ENCODE peak calls at places on chromosomes 6 and 20, in five cellular contexts. H is left ventricle myocardium inferior, D is PC-3, F is kidney, Q is A549. C is an unnamed sample.

GRCh38 chr20:58883243-58883691 is 30.8 kb downstream of the GNAS start:
- DNase-seq in F (no peak), Q (no peak), D (no peak), H (no peak), C (no peak)

GRCh38 chr6:34145161-34146020 is 496 bp downstream of the GRM4 start:
- DNase-seq in H (no peak), D (peak), Q (no peak), F (peak), C (peak)

GRCh38 chr6:5850848-5851255 is 155.9 kb downstream of the NRN1 start:
- DNase-seq in H (no peak), D (no peak), Q (no peak), F (no peak), C (peak)

GRCh38 chr20:24572862-24573261 is 103.4 kb downstream of the SYNDIG1 start:
- DNase-seq in F (no peak), Q (no peak), H (no peak), D (no peak), C (no peak)

GRCh38 chr6:41805830-41806774 is 18.6 kb downstream of the TOMM6 start:
- DNase-seq in F (peak), H (no peak), D (no peak), Q (no peak), C (no peak)

GRCh38 chr6:90508753-90509152 is 78.1 kb downstream of the MAP3K7 start:
- DNase-seq in H (no peak), D (no peak), F (no peak), Q (no peak), C (no peak)

GRCh38 chr6:145699462-145699861 is 35.9 kb downstream of the EPM2A start:
- DNase-seq in H (no peak), Q (no peak), F (no peak), D (peak), C (peak)

GRCh38 chr6:7035837-7036249 is 71.9 kb upstream of the RREB1 start:
- DNase-seq in F (no peak), Q (no peak), D (no peak), H (no peak), C (no peak)

GRCh38 chr6:142297605-142297995 is 4.2 kb upstream of the ADGRG6 start:
- DNase-seq in Q (no peak), F (no peak), H (no peak), D (no peak), C (no peak)

GRCh38 chr6:168892031-168892430 is 361.6 kb downstream of the THBS2 start:
- DNase-seq in D (peak), Q (no peak), H (no peak), F (peak), C (no peak)

GRCh38 chr6:38955876-38956275 is 92.7 kb upstream of the GLP1R start:
- DNase-seq in F (no peak), Q (no peak), H (peak), D (no peak), C (no peak)

GRCh38 chr20:50322703-50323131 is 132.1 kb downstream of the CEBPB start:
- DNase-seq in F (no peak), H (no peak), Q (no peak), D (no peak), C (no peak)

GRCh38 chr20:61885759-61886715 is 179.6 kb downstream of the TAF4 start:
- DNase-seq in H (no peak), F (peak), Q (no peak), D (no peak), C (no peak)

GRCh38 chr6:64013061-64013410 is 377.4 kb downstream of the PHF3 start:
- DNase-seq in D (no peak), H (no peak), Q (no peak), F (no peak), C (no peak)

GRCh38 chr6:151763938-151764680 is 43.4 kb upstream of the ESR1 start:
- DNase-seq in F (peak), Q (peak), H (peak), D (peak), C (peak)

GRCh38 chr20:33119725-33120720 is 40.6 kb downstream of the BPIFB4 start:
- DNase-seq in Q (no peak), H (no peak), D (peak), F (no peak), C (peak)

GRCh38 chr20:51327251-51327841 is 215.2 kb downstream of the NFATC2 start:
- DNase-seq in Q (no peak), F (no peak), D (peak), H (no peak), C (no peak)

GRCh38 chr6:52635049-52635577 is 35.8 kb upstream of the TMEM14A start:
- DNase-seq in D (no peak), F (no peak), H (no peak), Q (no peak), C (no peak)

GRCh38 chr6:48933136-48933535 is 529.9 kb downstream of the MMUT start:
- DNase-seq in F (no peak), D (peak), Q (no peak), H (no peak), C (no peak)

GRCh38 chr20:48451401-48451800 is 376.4 kb downstream of the PREX1 start:
- DNase-seq in Q (no peak), D (no peak), H (no peak), F (no peak), C (no peak)

GRCh38 chr20:47876348-47877056 is 91.2 kb upstream of the SULF2 start:
- DNase-seq in D (no peak), F (no peak), H (no peak), Q (no peak), C (no peak)

GRCh38 chr6:82525775-82526515 is 162.3 kb downstream of the TPBG start:
- DNase-seq in Q (no peak), H (no peak), F (no peak), D (no peak), C (no peak)

GRCh38 chr6:16337280-16337975 is 99.0 kb downstream of the GMPR start:
- DNase-seq in Q (no peak), F (peak), H (peak), D (no peak), C (no peak)

GRCh38 chr6:132805548-132805947 is 7.1 kb upstream of the SLC18B1 start:
- DNase-seq in D (no peak), H (no peak), F (no peak), Q (no peak), C (no peak)

GRCh38 chr6:158706369-158706982 is 56.6 kb downstream of the SYTL3 start:
- DNase-seq in Q (peak), D (peak), H (peak), F (no peak), C (peak)

GRCh38 chr6:46927066-46927465 is 5.3 kb upstream of the ADGRF5 start:
- DNase-seq in D (peak), H (no peak), Q (no peak), F (no peak), C (no peak)

GRCh38 chr20:45095753-45096371 is 5.1 kb downstream of the KCNS1 start:
- DNase-seq in D (peak), H (no peak), Q (peak), F (no peak), C (peak)

GRCh38 chr6:93423542-93423941 is 4.2 kb upstream of the EPHA7 start:
- DNase-seq in D (peak), F (no peak), Q (no peak), H (peak), C (no peak)
- TF ChIP-seq CTCF in D (peak), F (peak), Q (peak), H (peak), C (peak)

GRCh38 chr6:43277643-43278523 is 20.2 kb upstream of the SLC22A7 start:
- DNase-seq in H (no peak), F (no peak), Q (no peak), D (no peak), C (no peak)

GRCh38 chr6:43275782-43276179 is 22.3 kb upstream of the SLC22A7 start:
- DNase-seq in H (no peak), Q (no peak), D (no peak), F (no peak), C (no peak)

GRCh38 chr6:43277083-43277642 is 20.9 kb upstream of the SLC22A7 start:
- DNase-seq in H (no peak), D (no peak), Q (no peak), F (no peak), C (no peak)

GRCh38 chr6:43274916-43275597 is 23.0 kb upstream of the SLC22A7 start:
- DNase-seq in H (no peak), D (no peak), Q (no peak), F (no peak), C (no peak)

GRCh38 chr6:43276180-43277082 is 21.6 kb upstream of the SLC22A7 start:
- DNase-seq in D (no peak), Q (no peak), H (no peak), F (no peak), C (no peak)
- H3K27ac ChIP-seq in D (no peak), Q (peak), H (no peak), F (peak), C (no peak)

DNA sequence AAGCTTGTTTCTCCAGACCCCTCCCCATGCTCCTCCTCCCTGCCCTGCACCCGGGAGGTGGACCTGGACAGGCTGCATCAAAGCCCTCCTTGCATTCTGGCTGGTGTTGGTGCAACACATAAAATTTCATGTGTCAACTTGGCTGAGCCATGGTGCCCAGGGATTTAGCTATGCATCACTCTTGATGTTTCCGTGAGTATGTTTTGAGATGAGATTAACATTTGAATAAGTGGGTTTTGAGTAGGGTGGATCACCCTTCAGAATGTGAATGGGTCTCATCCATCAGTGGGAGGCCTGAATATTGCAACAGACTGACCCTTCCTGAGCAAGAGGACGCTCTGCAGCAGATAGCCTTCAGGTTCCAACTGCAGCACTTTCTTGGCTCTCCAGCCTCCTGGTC is 4.4 kb upstream of the OCSTAMP start:
- DNase-seq in H (no peak), F (no peak), Q (no peak), D (no peak), C (no peak)
- TF ChIP-seq CTCF in H (no peak), F (no peak), Q (no peak), D (no peak), C (no peak)

DNA sequence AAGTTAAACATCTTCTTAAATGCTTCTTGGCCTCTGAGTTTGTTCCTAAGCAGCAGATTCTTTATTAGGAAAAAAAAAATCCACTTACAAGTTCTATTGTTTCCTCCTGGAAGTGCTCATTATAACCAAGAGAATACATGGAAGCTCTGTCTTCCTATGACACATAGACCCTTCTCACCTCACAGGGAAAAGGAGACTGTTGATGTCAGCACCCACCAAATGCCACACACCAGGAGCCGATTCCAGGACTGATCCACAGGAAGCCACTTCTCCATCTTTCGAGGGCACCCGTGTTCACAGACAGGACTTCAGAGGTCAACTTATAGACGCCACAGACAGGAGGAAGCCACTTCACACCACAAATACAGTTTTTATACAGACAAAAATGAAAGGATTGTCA is 13.4 kb upstream of the BNIP5 start:
- DNase-seq in F (no peak), H (no peak), D (no peak), Q (no peak), C (no peak)
- H3K27ac ChIP-seq in F (peak), H (no peak), D (no peak), Q (no peak), C (no peak)

GRCh38 chr6:78713564-78713963 is 153.8 kb upstream of the IRAK1BP1 start:
- DNase-seq in Q (no peak), D (no peak), F (no peak), H (no peak), C (no peak)
- TF ChIP-seq CTCF in Q (no peak), D (no peak), F (no peak), H (no peak), C (no peak)

DNA sequence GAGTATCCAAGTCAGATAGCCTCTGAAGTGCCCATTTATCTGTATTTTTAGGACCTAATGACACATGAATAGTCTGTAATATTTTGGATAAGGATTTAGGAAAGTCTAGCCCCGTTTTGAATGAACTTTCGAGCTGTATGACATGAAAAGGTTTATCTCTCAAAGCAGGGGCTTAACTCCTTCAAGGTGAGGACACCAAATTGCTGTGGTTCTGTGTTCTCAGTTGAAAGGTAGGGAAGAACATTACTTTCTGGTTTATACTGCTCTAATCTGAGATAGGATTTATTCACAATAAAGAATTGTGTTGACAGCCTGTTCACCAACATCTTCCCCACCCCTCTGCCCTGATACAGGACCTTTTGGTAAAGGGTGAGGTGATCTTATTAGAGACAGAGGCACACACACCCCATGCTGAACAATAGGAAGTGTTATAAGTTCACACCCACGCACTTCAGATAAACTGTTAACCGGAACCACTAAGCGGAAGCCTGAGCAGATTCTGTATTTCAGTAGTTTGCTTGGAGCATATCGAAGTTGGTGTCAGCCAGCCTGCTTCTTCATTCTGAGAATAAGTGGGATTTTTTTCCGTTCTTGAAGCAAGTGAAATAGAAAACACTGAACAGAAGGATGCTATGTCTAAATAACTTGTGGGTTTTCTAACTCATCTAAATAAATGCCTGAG is 223.3 kb downstream of the TMEM242 start:
- DNase-seq in Q (no peak), F (no peak), D (no peak), H (no peak), C (no peak)
- H3K27ac ChIP-seq in Q (no peak), F (no peak), D (no peak), H (peak), C (no peak)

C was measured in RWPE1.